ENCODE peak calls at places on chromosomes 3 and 15, in seven cellular contexts. J is thyroid gland, R is PC-3, C is sigmoid colon, Z is tibial artery, Q is neuronal stem cell, B is mammary epithelial cell. V is an unnamed sample.

GRCh38 chr3:44427683-44428082 is 49.8 kb downstream of the ZNF445 start:
- DNase-seq in J (no peak), R (no peak), C (no peak), Z (no peak), Q (no peak), B (no peak), V (no peak)

GRCh38 chr3:55720614-55721013 is 233.5 kb upstream of the WNT5A start:
- DNase-seq in J (no peak), R (peak), C (no peak), Z (no peak), Q (no peak), B (peak), V (no peak)

GRCh38 chr3:15755181-15755580 is 42.6 kb downstream of the ANKRD28 start:
- DNase-seq in J (no peak), R (no peak), C (no peak), Z (no peak), Q (no peak), B (no peak), V (no peak)

GRCh38 chr3:56131976-56132590 is 336.2 kb downstream of the ERC2 start:
- DNase-seq in J (no peak), R (peak), C (peak), Z (peak), Q (no peak), B (peak), V (peak)

GRCh38 chr3:49462222-49462621 is 7.8 kb upstream of the DAG1 start:
- DNase-seq in J (no peak), R (peak), C (no peak), Z (no peak), Q (no peak), B (peak), V (no peak)

GRCh38 chr15:54500330-54500729 is 522.1 kb downstream of the UNC13C start:
- DNase-seq in J (no peak), R (no peak), C (no peak), Z (no peak), Q (no peak), B (no peak), V (no peak)

GRCh38 chr3:51386159-51386851 is 1.2 kb downstream of the MANF start:
- DNase-seq in J (no peak), R (no peak), C (no peak), Z (no peak), Q (no peak), B (no peak), V (no peak)

GRCh38 chr3:33790091-33790490 is 8.3 kb upstream of the PDCD6IP start:
- DNase-seq in J (no peak), R (peak), C (no peak), Z (no peak), Q (no peak), B (peak), V (no peak)

GRCh38 chr3:43162573-43163084 is 56.8 kb upstream of the POMGNT2 start:
- DNase-seq in J (no peak), R (no peak), C (no peak), Z (no peak), Q (no peak), B (no peak), V (no peak)

GRCh38 chr15:65384895-65385867 is 7.4 kb upstream of the IGDCC3 start:
- DNase-seq in J (peak), R (peak), C (peak), Z (peak), Q (peak), B (peak), V (peak)

GRCh38 chr3:112640864-112641751 is at the start of gene CCDC80:
- DNase-seq in J (no peak), R (peak), C (peak), Z (no peak), Q (no peak), B (peak), V (peak)

GRCh38 chr15:95946946-95947345 is 383.6 kb upstream of the NR2F2 start:
- DNase-seq in J (no peak), R (no peak), C (no peak), Z (no peak), Q (no peak), B (no peak), V (no peak)

GRCh38 chr3:193780810-193781472 is 187.9 kb downstream of the OPA1 start:
- DNase-seq in J (peak), R (peak), C (peak), Z (peak), Q (peak), B (peak), V (peak)

GRCh38 chr3:193780371-193780770 is 187.4 kb downstream of the OPA1 start:
- DNase-seq in J (no peak), R (no peak), C (no peak), Z (no peak), Q (no peak), B (no peak), V (no peak)

GRCh38 chr3:193782747-193783146 is 189.7 kb downstream of the OPA1 start:
- DNase-seq in J (no peak), R (no peak), C (no peak), Z (no peak), Q (no peak), B (no peak), V (no peak)

GRCh38 chr3:193782280-193782654 is 189.3 kb downstream of the OPA1 start:
- DNase-seq in J (peak), R (peak), C (no peak), Z (no peak), Q (no peak), B (peak), V (no peak)

GRCh38 chr3:193783166-193783896 is 190.3 kb downstream of the OPA1 start:
- DNase-seq in J (no peak), R (peak), C (no peak), Z (peak), Q (no peak), B (peak), V (no peak)
- H3K27ac ChIP-seq in J (no peak), R (no peak), C (no peak), Z (no peak), Q (no peak), B (peak), V (no peak)

DNA sequence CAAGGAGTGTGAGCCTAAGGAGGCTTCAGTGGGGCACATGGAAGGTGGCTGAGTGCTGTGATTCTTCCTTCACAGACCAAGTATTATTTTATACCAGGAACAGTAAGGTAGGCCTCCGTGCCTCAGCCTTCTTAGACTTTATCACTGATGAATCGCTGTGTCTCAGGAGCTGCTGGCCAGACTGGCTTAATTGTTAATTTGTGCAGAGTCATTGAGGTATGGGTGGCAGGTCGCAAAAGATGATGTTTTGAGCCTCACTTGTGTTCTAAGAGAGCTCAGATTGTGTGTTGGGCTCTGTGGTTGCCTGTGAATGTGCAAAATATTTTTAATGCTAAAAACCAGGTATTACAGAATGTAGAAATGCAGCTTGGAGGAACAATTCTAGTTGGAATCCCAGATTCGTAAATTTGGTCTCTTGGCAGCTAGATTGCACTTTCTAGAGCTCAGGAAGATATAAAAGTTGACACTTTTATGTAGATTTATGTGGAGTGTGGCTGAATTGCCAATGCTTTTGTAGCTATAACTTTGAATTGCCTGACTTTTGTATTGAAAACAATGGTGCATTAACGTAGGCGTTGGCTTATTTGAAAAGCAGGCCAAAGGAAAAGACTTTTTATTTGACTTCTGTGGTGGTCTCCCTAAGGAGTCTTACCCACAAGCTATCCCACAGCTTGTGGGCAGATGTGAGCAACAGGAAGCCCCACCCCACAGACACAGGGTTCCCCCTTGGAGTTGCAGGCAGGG is 53.4 kb downstream of the LARS2 start:
- DNase-seq in J (no peak), R (no peak), C (no peak), Z (no peak), Q (no peak), B (no peak), V (no peak)
- H3K27ac ChIP-seq in J (no peak), R (no peak), C (no peak), Z (no peak), Q (no peak), B (no peak), V (peak)

GRCh38 chr3:123371859-123372767 is 76.8 kb downstream of the ADCY5 start:
- DNase-seq in J (no peak), R (no peak), C (peak), Z (peak), Q (no peak), B (no peak), V (no peak)

GRCh38 chr3:123372789-123373534 is 75.9 kb downstream of the ADCY5 start:
- DNase-seq in J (no peak), R (no peak), C (peak), Z (peak), Q (no peak), B (no peak), V (no peak)

GRCh38 chr3:123375014-123375940 is 73.6 kb downstream of the ADCY5 start:
- DNase-seq in J (no peak), R (no peak), C (peak), Z (peak), Q (no peak), B (no peak), V (no peak)

GRCh38 chr3:123374016-123374415 is 74.9 kb downstream of the ADCY5 start:
- DNase-seq in J (no peak), R (no peak), C (peak), Z (peak), Q (no peak), B (no peak), V (no peak)

GRCh38 chr3:123373535-123373987 is 75.3 kb downstream of the ADCY5 start:
- DNase-seq in J (peak), R (no peak), C (peak), Z (peak), Q (no peak), B (no peak), V (no peak)
- H3K27ac ChIP-seq in J (no peak), R (no peak), C (peak), Z (peak), Q (no peak), B (no peak), V (no peak)

GRCh38 chr15:80758130-80758529 is 21.0 kb upstream of the CEMIP start:
- DNase-seq in J (no peak), R (no peak), C (no peak), Z (no peak), Q (no peak), B (no peak), V (no peak)

GRCh38 chr15:80764535-80764934 is 14.6 kb upstream of the CEMIP start:
- DNase-seq in J (no peak), R (no peak), C (no peak), Z (no peak), Q (no peak), B (no peak), V (no peak)

GRCh38 chr15:80766275-80766674 is 12.9 kb upstream of the CEMIP start:
- DNase-seq in J (no peak), R (no peak), C (no peak), Z (no peak), Q (no peak), B (no peak), V (no peak)

GRCh38 chr15:80760971-80761370 is 18.2 kb upstream of the CEMIP start:
- DNase-seq in J (no peak), R (no peak), C (no peak), Z (no peak), Q (no peak), B (no peak), V (no peak)

DNA sequence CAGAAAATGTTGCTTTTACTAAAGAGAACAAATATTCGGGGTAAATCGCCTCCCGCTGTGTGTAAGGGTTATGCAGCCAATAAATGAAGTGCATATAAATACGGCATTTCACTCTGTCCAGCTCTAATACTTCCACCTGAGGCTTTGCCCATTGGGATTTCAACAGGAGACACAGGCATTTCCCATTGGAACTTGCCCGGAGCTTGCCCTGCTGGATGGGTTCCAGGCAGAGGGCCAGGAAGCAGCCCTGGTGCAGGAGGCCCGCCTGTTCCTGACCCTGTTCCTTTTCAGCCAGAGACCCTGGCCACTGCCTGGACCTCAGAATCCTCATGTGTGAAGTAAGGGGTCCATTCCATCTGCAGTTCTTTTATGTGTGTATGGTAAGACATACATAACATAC is 17.4 kb upstream of the CEMIP start:
- DNase-seq in J (no peak), R (no peak), C (no peak), Z (no peak), Q (no peak), B (no peak), V (no peak)
- H3K27ac ChIP-seq in J (no peak), R (no peak), C (no peak), Z (no peak), Q (no peak), B (no peak), V (no peak)

GRCh38 chr15:63352808-63353207 is 28.8 kb downstream of the CA12 start:
- DNase-seq in J (no peak), R (no peak), C (no peak), Z (no peak), Q (no peak), B (no peak), V (no peak)

GRCh38 chr15:63350178-63350621 is 31.4 kb downstream of the CA12 start:
- DNase-seq in J (no peak), R (no peak), C (no peak), Z (peak), Q (no peak), B (no peak), V (peak)

GRCh38 chr15:63349621-63350020 is 32.0 kb downstream of the CA12 start:
- DNase-seq in J (no peak), R (no peak), C (no peak), Z (no peak), Q (no peak), B (no peak), V (no peak)

GRCh38 chr15:63349156-63349555 is 32.5 kb downstream of the CA12 start:
- DNase-seq in J (no peak), R (peak), C (no peak), Z (no peak), Q (no peak), B (peak), V (no peak)

DNA sequence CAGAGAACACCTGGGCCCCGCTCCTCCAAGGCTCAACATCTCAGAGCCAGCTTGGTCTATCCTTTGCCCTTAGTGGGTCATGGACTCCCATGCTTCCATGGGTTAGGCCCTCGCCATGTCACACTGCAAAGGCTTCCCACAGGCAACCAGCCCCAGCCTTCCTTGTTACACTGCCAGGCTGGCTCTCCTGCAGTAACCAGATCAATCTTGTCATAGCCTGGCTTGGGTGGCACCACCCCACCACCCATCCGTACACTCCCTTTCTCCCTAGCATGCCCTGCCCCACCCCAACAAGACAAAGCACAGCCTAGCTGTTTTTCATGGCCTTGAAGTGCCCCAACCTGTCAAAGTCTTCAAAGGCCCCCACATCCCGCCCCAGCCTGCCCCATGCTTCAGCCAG is 30.5 kb downstream of the CA12 start:
- DNase-seq in J (no peak), R (no peak), C (no peak), Z (no peak), Q (no peak), B (no peak), V (no peak)
- H3K27ac ChIP-seq in J (no peak), R (no peak), C (no peak), Z (no peak), Q (no peak), B (no peak), V (no peak)

GRCh38 chr15:97196066-97197027 is 764.2 kb upstream of the ARRDC4 start:
- DNase-seq in J (no peak), R (no peak), C (no peak), Z (no peak), Q (no peak), B (no peak), V (no peak)
- H3K27ac ChIP-seq in J (no peak), R (no peak), C (no peak), Z (no peak), Q (no peak), B (no peak), V (no peak)

GRCh38 chr3:31853580-31853979 is 127.5 kb downstream of the OSBPL10 start:
- DNase-seq in J (no peak), R (no peak), C (no peak), Z (no peak), Q (no peak), B (peak), V (no peak)
- H3K27ac ChIP-seq in J (no peak), R (no peak), C (no peak), Z (no peak), Q (no peak), B (no peak), V (no peak)

DNA sequence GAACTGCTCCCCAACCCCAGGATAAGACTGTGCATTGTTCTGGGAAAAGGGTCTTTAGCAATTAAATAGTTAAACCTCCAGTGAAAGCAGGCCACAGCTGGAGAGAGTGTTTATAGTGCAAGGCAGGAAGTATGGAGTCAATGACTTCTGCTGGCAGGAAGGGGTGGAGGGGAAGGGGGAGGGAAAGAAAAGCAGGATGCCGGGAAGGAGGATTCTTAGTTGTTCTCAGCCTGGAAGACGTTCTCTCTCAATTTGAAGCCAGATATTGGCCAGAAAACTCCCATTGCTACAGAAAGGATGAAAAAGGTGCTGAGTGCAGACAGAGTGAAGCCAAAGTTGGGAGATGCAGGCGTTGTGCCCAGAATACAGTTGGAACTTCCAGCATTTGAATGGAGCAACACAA is 35.7 kb upstream of the ACTL6A start:
- DNase-seq in J (peak), R (peak), C (peak), Z (peak), Q (peak), B (peak), V (peak)
- H3K27ac ChIP-seq in J (no peak), R (no peak), C (peak), Z (peak), Q (peak), B (no peak), V (peak)

GRCh38 chr3:138112362-138112761 is 3.0 kb downstream of the DZIP1L start:
- DNase-seq in J (no peak), R (no peak), C (no peak), Z (no peak), Q (no peak), B (peak), V (no peak)

GRCh38 chr3:138114431-138114918 is 933 bp downstream of the DZIP1L start:
- DNase-seq in J (peak), R (no peak), C (no peak), Z (no peak), Q (no peak), B (peak), V (no peak)

GRCh38 chr3:138113309-138113708 is 2.1 kb downstream of the DZIP1L start:
- DNase-seq in J (peak), R (no peak), C (no peak), Z (no peak), Q (no peak), B (peak), V (no peak)

GRCh38 chr3:138118863-138119766 is 3.7 kb upstream of the DZIP1L start:
- DNase-seq in J (peak), R (peak), C (peak), Z (peak), Q (peak), B (peak), V (peak)

DNA sequence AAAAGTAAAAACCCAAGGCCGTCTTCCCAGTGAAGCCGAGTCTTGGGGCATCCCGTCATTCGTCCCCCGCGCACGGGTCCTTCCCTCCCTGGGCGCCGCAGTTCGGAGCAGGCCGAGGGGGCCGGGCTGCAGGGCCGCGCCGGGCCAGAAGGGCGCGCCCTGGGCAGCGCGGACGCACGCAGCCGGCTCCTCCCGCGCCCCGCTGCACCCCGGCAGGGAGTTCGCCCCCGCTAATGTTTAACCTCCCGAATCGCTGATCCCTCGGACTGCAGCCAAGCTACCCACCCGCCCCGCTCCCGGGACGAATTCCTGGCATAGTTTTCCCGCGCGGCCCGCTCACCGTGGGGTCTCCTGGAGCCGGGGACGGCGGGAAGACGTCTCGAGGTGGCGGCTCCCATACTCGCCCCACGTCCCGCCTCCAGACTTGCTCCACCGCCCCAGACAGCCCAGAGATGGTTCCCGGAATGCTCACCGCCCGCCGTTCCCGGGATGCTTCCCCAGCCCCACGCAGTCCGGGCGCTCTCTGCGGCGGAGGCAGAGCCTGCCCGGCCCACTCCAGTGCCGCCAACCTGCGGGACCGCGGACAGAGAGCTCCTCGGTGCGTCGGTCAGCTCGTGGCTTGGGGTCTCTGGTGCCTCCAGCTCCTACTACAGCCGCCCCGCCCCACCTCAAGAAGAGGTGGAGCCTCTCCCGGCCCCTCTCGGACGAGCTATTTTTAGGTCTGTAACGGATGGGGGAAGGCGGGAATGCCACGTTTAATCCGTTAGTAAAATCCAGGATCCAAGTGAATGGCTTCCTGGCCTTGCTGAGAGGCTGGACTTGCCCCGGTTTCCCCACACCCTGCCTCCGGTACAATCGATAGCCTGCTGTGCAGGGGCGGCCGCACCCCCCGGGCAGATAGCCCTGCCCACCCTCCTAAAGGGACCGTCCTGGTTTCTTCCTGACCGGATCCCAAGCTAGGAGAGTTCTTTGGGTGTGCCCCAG is at the start of gene DZIP1L:
- DNase-seq in J (peak), R (peak), C (peak), Z (peak), Q (peak), B (peak), V (peak)
- H3K27ac ChIP-seq in J (peak), R (peak), C (peak), Z (peak), Q (peak), B (peak), V (peak)